ENCODE peak calls at places on chromosomes 7 and 10, in eight cellular contexts. F is thoracic aorta, M is lower leg skin, Z is IMR-90, A is MM.1S, W is heart left ventricle, X is GM12865, I is upper lobe of right lung. L is an unnamed sample.

GRCh38 chr7:137771679-137772078 is 75.1 kb downstream of the DGKI start:
- DNase-seq in F (no peak), M (no peak), Z (peak; percentile 87), A (no peak), W (no peak), X (no peak), I (no peak), L (no peak)

GRCh38 chr10:11042375-11042774 is 24.7 kb downstream of the CELF2 start:
- DNase-seq in F (no peak), M (no peak), Z (peak; percentile 21), A (no peak), W (no peak), X (no peak), I (no peak), L (no peak)

GRCh38 chr7:120989571-120990220 is 1.2 kb downstream of the CPED1 start:
- DNase-seq in F (no peak), M (no peak), Z (peak; percentile 38), A (peak; percentile 44), W (peak; percentile 53), X (no peak), I (no peak), L (peak; percentile 71)

GRCh38 chr10:104429834-104430233 is 76.2 kb downstream of the CFAP58 start:
- DNase-seq in F (no peak), M (no peak), Z (no peak), A (no peak), W (no peak), X (no peak), I (no peak), L (no peak)

GRCh38 chr7:155482511-155483183 is 24.7 kb downstream of the EN2 start:
- DNase-seq in F (no peak), M (no peak), Z (no peak), A (peak; percentile 78), W (no peak), X (peak; percentile 24), I (no peak), L (peak; percentile 40)

GRCh38 chr7:920351-921070 is 34.0 kb downstream of the ADAP1 start:
- DNase-seq in F (no peak), M (no peak), Z (no peak), A (no peak), W (peak; percentile 56), X (no peak), I (peak; percentile 62), L (peak; percentile 4)

GRCh38 chr7:20236790-20237189 is 19.6 kb upstream of the MACC1 start:
- DNase-seq in F (no peak), M (no peak), Z (peak; percentile 46), A (no peak), W (no peak), X (no peak), I (no peak), L (no peak)

GRCh38 chr7:149772236-149772820 is 1.1 kb downstream of the ZNF467 start:
- DNase-seq in F (no peak), M (no peak), Z (no peak), A (peak; percentile 35), W (peak; percentile 86), X (peak; percentile 17), I (peak; percentile 83), L (no peak)

GRCh38 chr10:95756796-95757657 is 1.1 kb downstream of the ENTPD1 start:
- DNase-seq in F (no peak), M (no peak), Z (no peak), A (no peak), W (no peak), X (peak; percentile 46), I (no peak), L (no peak)

GRCh38 chr7:74480861-74481417 is 27.2 kb downstream of the GTF2IRD1 start:
- DNase-seq in F (no peak), M (peak; percentile 55), Z (peak; percentile 51), A (no peak), W (peak; percentile 67), X (no peak), I (peak; percentile 89), L (no peak)

GRCh38 chr10:70508912-70509366 is 30.4 kb downstream of the PALD1 start:
- DNase-seq in F (no peak), M (no peak), Z (peak; percentile 28), A (peak; percentile 84), W (peak; percentile 79), X (peak; percentile 37), I (no peak), L (peak; percentile 78)

GRCh38 chr7:17989546-17989945 is 38.1 kb downstream of the PRPS1L1 start:
- DNase-seq in F (no peak), M (no peak), Z (peak; percentile 31), A (no peak), W (no peak), X (no peak), I (no peak), L (no peak)

GRCh38 chr10:128111686-128112085 is 14.5 kb downstream of the MKI67 start:
- DNase-seq in F (no peak), M (no peak), Z (no peak), A (no peak), W (no peak), X (no peak), I (no peak), L (no peak)

GRCh38 chr7:127920787-127921438 is 110.3 kb downstream of the LRRC4 start:
- DNase-seq in F (no peak), M (no peak), Z (peak; percentile 82), A (no peak), W (no peak), X (no peak), I (no peak), L (no peak)

DNA sequence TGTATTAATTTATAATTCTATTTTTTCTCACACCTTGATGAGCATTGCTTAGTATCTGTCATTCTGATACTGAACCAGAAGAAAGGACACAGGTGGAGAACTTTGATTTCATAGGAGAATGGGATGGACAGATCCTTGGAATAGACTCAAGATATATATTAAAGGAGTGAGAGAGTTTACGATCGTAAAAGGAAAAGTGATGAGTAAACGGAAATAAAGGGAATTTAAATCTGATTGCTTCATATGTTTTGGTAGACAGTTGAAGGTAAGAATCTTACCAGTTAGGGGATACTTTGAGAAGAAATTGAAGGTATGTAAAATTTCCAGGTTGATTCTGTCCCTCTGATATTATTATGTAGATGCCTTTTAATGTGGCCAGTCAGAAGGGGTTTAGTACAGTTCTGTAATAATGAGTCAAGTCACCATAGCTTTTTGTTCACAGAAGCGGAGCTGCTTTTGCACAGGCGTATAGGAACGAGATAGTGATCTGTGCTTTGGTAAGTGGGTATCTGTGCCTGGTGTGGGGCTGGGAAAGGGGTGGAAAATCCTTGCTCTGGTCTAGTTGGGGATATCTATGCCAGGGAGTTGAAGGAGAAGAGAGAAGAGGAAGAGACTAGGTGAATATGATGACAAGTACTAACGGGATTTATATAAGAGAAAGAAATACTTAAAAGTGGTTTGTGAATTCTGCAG is 15.4 kb downstream of the SP4 start:
- DNase-seq in F (no peak), M (no peak), Z (no peak), A (no peak), W (no peak), X (no peak), I (no peak), L (no peak)
- H3K4me3 ChIP-seq in F (no peak overlapping the region), M (no peak overlapping the region), Z (no peak overlapping the region), A (no peak overlapping the region), W (no peak overlapping the region), X (no peak overlapping the region), I (no peak overlapping the region), L (no peak overlapping the region)

GRCh38 chr10:91190876-91191580 is 29.4 kb upstream of the PCGF5 start:
- DNase-seq in F (no peak), M (no peak), Z (peak; percentile 45), A (peak; percentile 22), W (no peak), X (peak; percentile 53), I (no peak), L (no peak)

GRCh38 chr10:91190388-91190870 is 30.0 kb upstream of the PCGF5 start:
- DNase-seq in F (no peak), M (no peak), Z (peak; percentile 78), A (no peak), W (no peak), X (no peak), I (no peak), L (no peak)

GRCh38 chr10:91194497-91195179 is 25.8 kb upstream of the PCGF5 start:
- DNase-seq in F (no peak), M (no peak), Z (peak; percentile 81), A (no peak), W (no peak), X (no peak), I (no peak), L (no peak)

GRCh38 chr10:91188889-91189288 is 31.6 kb upstream of the PCGF5 start:
- DNase-seq in F (no peak), M (no peak), Z (no peak), A (no peak), W (no peak), X (no peak), I (no peak), L (no peak)

DNA sequence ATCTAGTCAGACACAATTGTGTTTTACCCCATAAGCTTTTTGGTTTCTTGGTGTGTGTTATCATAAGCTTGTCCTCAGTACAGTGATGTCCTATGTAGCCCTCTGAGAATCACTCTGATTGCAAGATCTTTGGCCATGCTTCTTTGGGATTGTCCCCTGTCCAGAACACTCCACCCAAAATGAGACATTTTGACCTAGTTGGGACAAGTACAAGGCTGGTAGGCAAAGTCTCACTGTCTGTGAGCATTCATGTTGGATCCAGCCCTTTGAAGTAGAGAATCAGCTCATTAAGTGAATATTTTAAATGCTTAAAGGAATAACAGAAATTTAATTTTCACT is 28.9 kb upstream of the PCGF5 start:
- DNase-seq in F (no peak), M (peak; percentile 25), Z (no peak), A (no peak), W (no peak), X (no peak), I (no peak), L (no peak)
- TF ChIP-seq CTCF in F (no peak), M (no peak), Z (no peak), A (no peak), W (no peak), X (no peak), I (no peak), L (no peak)

GRCh38 chr10:30586828-30587227 is 42.7 kb downstream of the LYZL2 start:
- DNase-seq in F (no peak), M (no peak), Z (no peak), A (no peak), W (no peak), X (no peak), I (no peak), L (no peak)

GRCh38 chr10:30581779-30582380 is 47.7 kb downstream of the LYZL2 start:
- DNase-seq in F (no peak), M (no peak), Z (peak; percentile 54), A (no peak), W (no peak), X (peak; percentile 59), I (no peak), L (no peak)

GRCh38 chr10:30580241-30580640 is 49.3 kb downstream of the LYZL2 start:
- DNase-seq in F (no peak), M (no peak), Z (no peak), A (no peak), W (no peak), X (no peak), I (no peak), L (no peak)

GRCh38 chr10:30587522-30588031 is 42.0 kb downstream of the LYZL2 start:
- DNase-seq in F (no peak), M (peak; percentile 27), Z (no peak), A (peak; percentile 21), W (peak; percentile 67), X (peak; percentile 87), I (peak; percentile 71), L (peak; percentile 71)

GRCh38 chr10:30583778-30584415 is 45.7 kb downstream of the LYZL2 start:
- DNase-seq in F (peak; percentile 3), M (peak; percentile 62), Z (peak; percentile 77), A (peak; percentile 80), W (no peak), X (peak; percentile 77), I (no peak), L (peak; percentile 84)
- H3K4me3 ChIP-seq in F (peak overlapping the region; percentile 64), M (no peak overlapping the region), Z (peak overlapping the region; percentile 28), A (peak overlapping the region; percentile 45), W (peak overlapping the region; percentile 52), X (peak overlapping the region; percentile 55), I (peak overlapping the region; percentile 44), L (peak overlapping the region; percentile 68)

GRCh38 chr7:97116308-97116707 is 1.2 kb upstream of the SDHAF3 start:
- DNase-seq in F (no peak), M (no peak), Z (no peak), A (no peak), W (no peak), X (peak; percentile 41), I (no peak), L (no peak)
- TF ChIP-seq CTCF in F (no peak), M (no peak), Z (no peak), A (no peak), W (no peak), X (no peak), I (no peak), L (no peak)